ENCODE peak calls at places on chromosomes 5 and 9, in seven cellular contexts. L is thyroid gland; T is NCI-H1092; B is activated naive CD8-positive, alpha-beta T cell treated with anti-CD3 and anti-CD28 coated beads for 36 hours; S is NCI-H2107; K is MCF 10A; P is amygdala. F is an unnamed sample.

GRCh38 chr9:78620303-78620702 is 323.4 kb downstream of the PSAT1 start:
- DNase-seq in L (no peak), P (no peak), B (no peak), S (no peak), T (no peak), K (no peak), F (no peak)

GRCh38 chr9:79221084-79221483 is 350.7 kb upstream of the TLE4 start:
- DNase-seq in B (no peak), K (peak; percentile 96), S (no peak), L (no peak), T (no peak), P (no peak), F (no peak)

GRCh38 chr9:134204991-134205578 is 40.7 kb upstream of the RNU6ATAC start:
- DNase-seq in K (no peak), B (no peak), L (no peak), S (no peak), P (no peak), T (no peak), F (no peak)

GRCh38 chr9:131395027-131395744 is 1.3 kb downstream of the PRRC2B start:
- DNase-seq in S (no peak), T (no peak), P (no peak), K (peak; percentile 70), L (peak; percentile 78), B (peak; percentile 80), F (no peak)

GRCh38 chr5:112174959-112175594 is 244.0 kb downstream of the EPB41L4A start:
- DNase-seq in B (peak; percentile 17), P (no peak), K (peak; percentile 71), T (peak; percentile 7), L (peak; percentile 25), S (peak; percentile 12), F (no peak)

GRCh38 chr5:181204561-181205401 is at the start of gene TRIM7:
- DNase-seq in P (no peak), S (no peak), L (peak; percentile 76), K (peak; percentile 84), B (peak; percentile 35), T (no peak), F (no peak)

GRCh38 chr5:58622884-58623871 is 40.3 kb downstream of the RAB3C start:
- DNase-seq in K (no peak), T (no peak), B (no peak), P (no peak), S (no peak), L (no peak), F (no peak)

GRCh38 chr5:171521219-171521633 is 101.8 kb downstream of the FGF18 start:
- DNase-seq in P (no peak), T (no peak), L (no peak), S (no peak), B (no peak), K (peak; percentile 87), F (peak; percentile 38)

GRCh38 chr9:109238677-109239076 is 71.6 kb upstream of the FRRS1L start:
- DNase-seq in L (no peak), B (no peak), K (peak; percentile 72), T (no peak), S (no peak), P (no peak), F (no peak)

GRCh38 chr9:132756214-132756799 is 86.0 kb downstream of the GTF3C4 start:
- DNase-seq in S (no peak), T (no peak), K (no peak), L (peak; percentile 73), P (no peak), B (no peak), F (no peak)

GRCh38 chr9:28064241-28064640 is 491.0 kb upstream of the C9orf72 start:
- DNase-seq in K (no peak), L (no peak), P (no peak), T (no peak), B (no peak), S (no peak), F (no peak)